ENCODE peak calls at places on chromosome 16, in six cellular contexts. R, L, S, T, V and Q are unnamed samples.
A peak's percentile ranks its signal among the peaks of the same experiment; 100 is the strongest.

GRCh38 chr16:84931107-84931494 is 80.2 kb downstream of the ZDHHC7 start:
- DNase-seq in S (no peak), T (no peak), V (no peak), L (no peak), R (no peak), Q (no peak)

GRCh38 chr16:71499775-71500364 is 10.7 kb upstream of the ZNF19 start:
- DNase-seq in L (peak; percentile 77), T (peak; percentile 42), V (no peak), R (no peak), S (peak; percentile 68), Q (peak; percentile 67)

GRCh38 chr16:89368604-89369249 is 121.6 kb downstream of the ANKRD11 start:
- DNase-seq in T (no peak), R (no peak), S (peak; percentile 53), V (no peak), L (no peak), Q (no peak)

GRCh38 chr16:83995756-83996155 is 27.7 kb downstream of the NECAB2 start:
- DNase-seq in L (peak; percentile 40), R (no peak), V (no peak), T (no peak), S (peak; percentile 46), Q (peak; percentile 74)

GRCh38 chr16:88758227-88758943 is 26.6 kb downstream of the PIEZO1 start:
- DNase-seq in L (no peak), T (no peak), V (no peak), S (peak; percentile 80), R (no peak), Q (no peak)

GRCh38 chr16:71722801-71723536 is 1.5 kb downstream of the PHLPP2 start:
- DNase-seq in V (no peak), R (peak; percentile 8), L (peak; percentile 88), S (peak; percentile 82), T (peak; percentile 48), Q (peak; percentile 65)

GRCh38 chr16:85750827-85751641 is at the start of gene C16orf74:
- DNase-seq in R (no peak), S (peak; percentile 59), T (peak; percentile 15), L (peak; percentile 96), V (no peak), Q (no peak)

GRCh38 chr16:66660422-66661209 is 35.9 kb downstream of the CMTM4 start:
- DNase-seq in S (peak; percentile 97), R (no peak), T (peak; percentile 59), L (peak; percentile 89), V (peak; percentile 56), Q (peak; percentile 86)

GRCh38 chr16:22327446-22327775 is 30.2 kb downstream of the POLR3E start:
- DNase-seq in L (no peak), V (no peak), R (no peak), T (no peak), S (no peak), Q (no peak)

GRCh38 chr16:11472851-11473250 is 113.9 kb downstream of the LITAF start:
- DNase-seq in V (no peak), R (no peak), S (no peak), L (no peak), T (no peak), Q (no peak)

GRCh38 chr16:73505178-73505968 is 457.4 kb upstream of the ZFHX3 start:
- DNase-seq in R (no peak), V (no peak), T (no peak), S (no peak), L (no peak), Q (no peak)

GRCh38 chr16:945271-946047 is 25.3 kb downstream of the LMF1 start:
- DNase-seq in V (no peak), S (no peak), T (no peak), R (no peak), L (no peak), Q (no peak)

GRCh38 chr16:55667753-55668152 is 12.0 kb downstream of the SLC6A2 start:
- DNase-seq in T (no peak), R (no peak), V (no peak), S (no peak), L (no peak), Q (no peak)

GRCh38 chr16:85253127-85253941 is 141.1 kb upstream of the CIBAR2 start:
- DNase-seq in V (no peak), L (peak; percentile 88), S (peak; percentile 30), T (peak; percentile 50), R (no peak), Q (peak; percentile 14)

GRCh38 chr16:67173808-67174705 is 3.7 kb downstream of the NOL3 start:
- DNase-seq in V (no peak), R (peak; percentile 11), T (peak; percentile 93), L (peak; percentile 86), S (peak; percentile 94), Q (peak; percentile 82)

GRCh38 chr16:3149630-3150345 is 15.0 kb downstream of the ZNF213 start:
- DNase-seq in T (peak; percentile 66), L (peak; percentile 68), S (peak; percentile 72), V (no peak), R (no peak), Q (peak; percentile 60)